ENCODE peak calls at places on chromosomes 16 and 17, in ten cellular contexts. H, B, W, Z, C, G, K, U, F and S are unnamed samples.

GRCh38 chr17:56114469-56114868 is 38.8 kb upstream of the ANKFN1 start:
- DNase-seq in H (no peak), B (no peak), W (no peak), Z (no peak), C (no peak), G (no peak), K (no peak), U (no peak), F (no peak), S (no peak)

GRCh38 chr16:2204727-2205103 is 539 bp upstream of the MLST8 start:
- DNase-seq in H (no peak), B (no peak), W (no peak), Z (no peak), C (no peak), G (no peak), K (no peak), U (no peak), F (no peak), S (no peak)

GRCh38 chr17:43873091-43873490 is 26.1 kb downstream of the CD300LG start:
- DNase-seq in H (no peak), B (no peak), W (no peak), Z (no peak), C (no peak), G (no peak), K (no peak), U (no peak), F (no peak), S (no peak)

GRCh38 chr17:61474934-61475333 is 22.7 kb downstream of the TBX4 start:
- DNase-seq in H (no peak), B (no peak), W (no peak), Z (no peak), C (no peak), G (no peak), K (no peak), U (no peak), F (no peak), S (no peak)

GRCh38 chr17:74337834-74338500 is 11.9 kb downstream of the KIF19 start:
- DNase-seq in H (no peak), B (no peak), W (no peak), Z (peak; percentile 79), C (no peak), G (no peak), K (no peak), U (no peak), F (no peak), S (no peak)

GRCh38 chr16:76474048-76474447 is 196.8 kb downstream of the CNTNAP4 start:
- DNase-seq in H (no peak), B (no peak), W (no peak), Z (no peak), C (no peak), G (no peak), K (no peak), U (no peak), F (no peak), S (no peak)

GRCh38 chr17:55664287-55664686 is 58.4 kb downstream of the TMEM100 start:
- DNase-seq in H (no peak), B (no peak), W (no peak), Z (no peak), C (no peak), G (no peak), K (no peak), U (no peak), F (no peak), S (no peak)

GRCh38 chr17:81566461-81567126 is 14.4 kb upstream of the FAAP100 start:
- DNase-seq in H (peak; percentile 89), B (peak; percentile 98), W (peak; percentile 84), Z (peak; percentile 16), C (no peak), G (peak; percentile 90), K (no peak), U (peak; percentile 75), F (no peak), S (peak; percentile 83)

GRCh38 chr16:88504489-88505404 is 51.7 kb downstream of the ZFPM1 start:
- DNase-seq in H (no peak), B (no peak), W (peak; percentile 86), Z (no peak), C (no peak), G (no peak), K (no peak), U (no peak), F (no peak), S (no peak)

GRCh38 chr16:48596326-48596725 is 13.7 kb downstream of the N4BP1 start:
- DNase-seq in H (no peak), B (no peak), W (no peak), Z (no peak), C (peak; percentile 71), G (no peak), K (peak; percentile 49), U (no peak), F (no peak), S (no peak)

GRCh38 chr17:77400445-77400870 is 259.7 kb downstream of the SEC14L1 start:
- DNase-seq in H (no peak), B (no peak), W (peak; percentile 54), Z (no peak), C (peak; percentile 86), G (no peak), K (peak; percentile 69), U (no peak), F (peak; percentile 61), S (no peak)

GRCh38 chr17:28908640-28909098 is 5.8 kb upstream of the DHRS13 start:
- DNase-seq in H (no peak), B (peak; percentile 57), W (no peak), Z (no peak), C (no peak), G (peak; percentile 49), K (no peak), U (peak; percentile 49), F (no peak), S (no peak)

GRCh38 chr17:77598241-77598620 is 360.3 kb upstream of the TNRC6C start:
- DNase-seq in H (no peak), B (no peak), W (no peak), Z (no peak), C (no peak), G (no peak), K (no peak), U (no peak), F (no peak), S (no peak)

GRCh38 chr16:30117768-30118167 is 4.4 kb upstream of the GDPD3 start:
- DNase-seq in H (no peak), B (no peak), W (no peak), Z (no peak), C (no peak), G (no peak), K (no peak), U (no peak), F (no peak), S (no peak)

GRCh38 chr17:49440581-49440980 is 25.9 kb upstream of the PHB1 start:
- DNase-seq in H (peak; percentile 64), B (no peak), W (no peak), Z (no peak), C (no peak), G (no peak), K (no peak), U (no peak), F (no peak), S (no peak)

GRCh38 chr17:38628441-38628840 is 22.7 kb upstream of the SRCIN1 start:
- DNase-seq in H (no peak), B (no peak), W (no peak), Z (no peak), C (no peak), G (no peak), K (no peak), U (no peak), F (no peak), S (peak; percentile 38)

GRCh38 chr16:70374213-70374612 is 27.5 kb downstream of the DDX19A start:
- DNase-seq in H (no peak), B (no peak), W (no peak), Z (no peak), C (no peak), G (no peak), K (no peak), U (no peak), F (no peak), S (no peak)

GRCh38 chr17:83137523-83137922 is 58.1 kb downstream of the METRNL start:
- DNase-seq in H (peak; percentile 52), B (no peak), W (no peak), Z (no peak), C (no peak), G (no peak), K (no peak), U (no peak), F (no peak), S (no peak)

GRCh38 chr17:1067282-1067956 is 70.5 kb downstream of the TIMM22 start:
- DNase-seq in H (no peak), B (no peak), W (peak; percentile 54), Z (no peak), C (no peak), G (no peak), K (no peak), U (peak; percentile 33), F (no peak), S (no peak)

GRCh38 chr17:4142107-4142900 is 526 bp downstream of the ZZEF1 start:
- DNase-seq in H (peak; percentile 81), B (no peak), W (peak; percentile 32), Z (no peak), C (peak; percentile 27), G (no peak), K (peak; percentile 12), U (peak; percentile 44), F (peak; percentile 30), S (no peak)

GRCh38 chr17:75667825-75668224 is 687 bp downstream of the SAP30BP start:
- DNase-seq in H (no peak), B (no peak), W (no peak), Z (no peak), C (no peak), G (no peak), K (no peak), U (no peak), F (no peak), S (no peak)

GRCh38 chr16:27749547-27749875 is 199.6 kb downstream of the KATNIP start:
- DNase-seq in H (no peak), B (no peak), W (no peak), Z (no peak), C (no peak), G (no peak), K (no peak), U (no peak), F (no peak), S (no peak)

GRCh38 chr17:49914096-49914490 is 54.9 kb upstream of the DLX4 start:
- DNase-seq in H (no peak), B (no peak), W (no peak), Z (no peak), C (no peak), G (no peak), K (no peak), U (no peak), F (no peak), S (no peak)

GRCh38 chr17:70098030-70098429 is 23.0 kb downstream of the KCNJ16 start:
- DNase-seq in H (no peak), B (no peak), W (no peak), Z (no peak), C (no peak), G (no peak), K (no peak), U (no peak), F (no peak), S (no peak)

GRCh38 chr17:75774471-75774987 is 9.5 kb upstream of the GALK1 start:
- DNase-seq in H (no peak), B (no peak), W (no peak), Z (no peak), C (no peak), G (no peak), K (no peak), U (no peak), F (no peak), S (no peak)

GRCh38 chr17:56834380-56835258 is 668 bp downstream of the DGKE start:
- DNase-seq in H (no peak), B (no peak), W (peak; percentile 64), Z (no peak), C (peak; percentile 72), G (no peak), K (peak; percentile 55), U (peak; percentile 58), F (peak; percentile 59), S (no peak)

GRCh38 chr17:1089915-1090314 is 89.9 kb downstream of the ABR start:
- DNase-seq in H (no peak), B (no peak), W (peak; percentile 74), Z (peak; percentile 68), C (no peak), G (no peak), K (no peak), U (no peak), F (no peak), S (no peak)

GRCh38 chr17:43905985-43906852 is 1.1 kb downstream of the MPP2 start:
- DNase-seq in H (peak; percentile 84), B (peak; percentile 26), W (peak; percentile 74), Z (peak; percentile 86), C (no peak), G (no peak), K (no peak), U (peak; percentile 80), F (peak; percentile 26), S (no peak)